ENCODE peak calls at places on chromosomes 2 and 18, in four cellular contexts. W is activated T-cell treated with anti-CD3 and anti-CD28 coated beads for 1 hour, N is pons, B is Ammon's horn. J is an unnamed sample.

GRCh38 chr18:23196119-23197004 is 61.1 kb downstream of the CABLES1 start:
- DNase-seq in W (no peak), N (no peak), B (no peak), J (no peak)

GRCh38 chr2:236168110-236169067 is at the start of gene GBX2:
- DNase-seq in W (no peak), N (peak; percentile 25), B (no peak), J (no peak)

GRCh38 chr18:59612461-59612860 is 84.8 kb downstream of the CCBE1 start:
- DNase-seq in W (no peak), N (no peak), B (no peak), J (no peak)

GRCh38 chr2:142857247-142858154 is 20.0 kb upstream of the KYNU start:
- DNase-seq in W (no peak), N (no peak), B (no peak), J (no peak)

GRCh38 chr2:47072018-47072691 is 83.0 kb downstream of the STPG4 start:
- DNase-seq in W (no peak), N (peak; percentile 82), B (peak; percentile 92), J (no peak)

GRCh38 chr2:28269019-28269784 is 123.5 kb upstream of the FOSL2 start:
- DNase-seq in W (no peak), N (no peak), B (no peak), J (no peak)

GRCh38 chr2:57947398-57947797 is 99.2 kb upstream of the VRK2 start:
- DNase-seq in W (no peak), N (no peak), B (no peak), J (no peak)

GRCh38 chr2:95383635-95384027 is 18.9 kb upstream of the FAHD2A start:
- DNase-seq in W (no peak), N (no peak), B (no peak), J (no peak)

GRCh38 chr2:95143838-95144237 is 15.8 kb downstream of the ZNF514 start:
- DNase-seq in W (no peak), N (no peak), B (no peak), J (no peak)

GRCh38 chr2:117935436-117935835 is 78.4 kb downstream of the CCDC93 start:
- DNase-seq in W (no peak), N (no peak), B (no peak), J (no peak)

GRCh38 chr18:46160050-46160798 is 56.0 kb downstream of the HAUS1 start:
- DNase-seq in W (no peak), N (no peak), B (no peak), J (no peak)

GRCh38 chr2:179726461-179727180 is 134.8 kb downstream of the ZNF385B start:
- DNase-seq in W (no peak), N (no peak), B (no peak), J (no peak)

GRCh38 chr2:80560298-80560697 is 255.7 kb upstream of the LRRTM1 start:
- DNase-seq in W (no peak), N (peak; percentile 5), B (no peak), J (no peak)

GRCh38 chr2:107992069-107992468 is 5.7 kb downstream of the SLC5A7 start:
- DNase-seq in W (no peak), N (no peak), B (no peak), J (no peak)

GRCh38 chr2:156333951-156334495 is 1.5 kb upstream of the NR4A2 start:
- DNase-seq in W (no peak), N (no peak), B (peak; percentile 63), J (no peak)

GRCh38 chr2:179877601-179878364 is 16.4 kb upstream of the ZNF385B start:
- DNase-seq in W (no peak), N (no peak), B (no peak), J (no peak)

GRCh38 chr2:109644571-109645275 is 30.6 kb downstream of the SOWAHC start:
- DNase-seq in W (no peak), N (peak; percentile 40), B (peak; percentile 20), J (no peak)

GRCh38 chr2:65666156-65666725 is 233.8 kb upstream of the SPRED2 start:
- DNase-seq in W (no peak), N (no peak), B (peak; percentile 36), J (no peak)

GRCh38 chr2:3292416-3292815 is 85.2 kb downstream of the EIPR1 start:
- DNase-seq in W (no peak), N (no peak), B (no peak), J (no peak)

GRCh38 chr2:112830469-112830868 is 6.1 kb downstream of the IL1B start:
- DNase-seq in W (no peak), N (no peak), B (no peak), J (no peak)

GRCh38 chr2:162116372-162116771 is 35.7 kb downstream of the GCG start:
- DNase-seq in W (no peak), N (no peak), B (no peak), J (no peak)

GRCh38 chr2:35454966-35455638 is 900.5 kb upstream of the CRIM1 start:
- DNase-seq in W (no peak), N (no peak), B (no peak), J (no peak)

GRCh38 chr2:176001281-176001902 is 675 bp downstream of the LNPK start:
- DNase-seq in W (peak; percentile 10), N (peak; percentile 60), B (peak; percentile 57), J (no peak)

GRCh38 chr18:67961701-67962440 is 445.4 kb upstream of the DSEL start:
- DNase-seq in W (no peak), N (no peak), B (no peak), J (no peak)

GRCh38 chr18:79736846-79737245 is 57.2 kb downstream of the CTDP1 start:
- DNase-seq in W (no peak), N (no peak), B (no peak), J (no peak)

GRCh38 chr18:58814317-58814716 is 50.4 kb upstream of the ZNF532 start:
- DNase-seq in W (no peak), N (no peak), B (no peak), J (no peak)

GRCh38 chr2:2320486-2321249 is 10.4 kb downstream of the MYT1L start:
- DNase-seq in W (no peak), N (no peak), B (no peak), J (no peak)

GRCh38 chr2:238120463-238121298 is 17.8 kb upstream of the KLHL30 start:
- DNase-seq in W (no peak), N (no peak), B (no peak), J (no peak)

GRCh38 chr2:124683536-124684407 is 658.7 kb downstream of the CNTNAP5 start:
- DNase-seq in W (no peak), N (no peak), B (no peak), J (peak; percentile 39)

GRCh38 chr2:57185568-57185967 is 861.0 kb upstream of the VRK2 start:
- DNase-seq in W (no peak), N (no peak), B (no peak), J (no peak)

GRCh38 chr18:24773101-24773500 is 312.7 kb downstream of the HRH4 start:
- DNase-seq in W (no peak), N (no peak), B (no peak), J (no peak)

GRCh38 chr2:217797661-217798069 is 205.1 kb downstream of the TNS1 start:
- DNase-seq in W (no peak), N (no peak), B (no peak), J (no peak)

GRCh38 chr18:39057423-39058057 is 1491.9 kb upstream of the CELF4 start:
- DNase-seq in W (no peak), N (no peak), B (no peak), J (no peak)

GRCh38 chr2:191688934-191689695 is 11.2 kb downstream of the NABP1 start:
- DNase-seq in W (no peak), N (no peak), B (no peak), J (no peak)